ENCODE peak calls at places on chromosomes 5 and 9, in five cellular contexts. A is aorta; B is effector CD4-positive, alpha-beta T cell; G is stimulated activated CD4-positive, alpha-beta T cell treated with anti-CD3 and anti-CD28 coated beads, Interleukin-2, amount 100 ng/mL, for 48 hours; N is SK-N-SH. X is an unnamed sample.

GRCh38 chr9:102054811-102055210 is 316.4 kb upstream of the GRIN3A start:
- DNase-seq in A (no peak), B (no peak), G (no peak), N (no peak), X (no peak)

GRCh38 chr9:116475201-116475600 is 211.9 kb upstream of the TRIM32 start:
- DNase-seq in A (no peak), B (no peak), G (no peak), N (no peak), X (no peak)

GRCh38 chr9:93304574-93305496 is 120.9 kb downstream of the WNK2 start:
- DNase-seq in A (peak), B (no peak), G (no peak), N (peak), X (no peak)

GRCh38 chr5:66246621-66247020 is 102.5 kb downstream of the SREK1 start:
- DNase-seq in A (no peak), B (no peak), G (no peak), N (no peak), X (no peak)

GRCh38 chr5:150574818-150575537 is 65.5 kb upstream of the SYNPO start:
- DNase-seq in A (no peak), B (no peak), G (no peak), N (peak), X (no peak)

GRCh38 chr9:19252174-19252884 is 21.8 kb downstream of the DENND4C start:
- DNase-seq in A (no peak), B (no peak), G (no peak), N (no peak), X (no peak)

GRCh38 chr9:78788101-78788500 is 491.2 kb downstream of the PSAT1 start:
- DNase-seq in A (no peak), B (no peak), G (no peak), N (no peak), X (no peak)

GRCh38 chr9:122036988-122037387 is 56.1 kb downstream of the TTLL11 start:
- DNase-seq in A (no peak), B (no peak), G (no peak), N (no peak), X (no peak)